ENCODE peak calls at places on chromosomes 4 and X, in nine cellular contexts. M is neural crest cell, D is nephron progenitor cell, L is ovary, C is AG09319, I is fibroblast of mammary gland, B is heart right ventricle, N is endothelial cell, T is left lung. V is an unnamed sample.

GRCh38 chr4:85081196-85081595 is 114.7 kb upstream of the WDFY3 start:
- DNase-seq in L (no peak), M (no peak), D (no peak), B (no peak), C (no peak), I (no peak), N (no peak), T (no peak), V (no peak)

GRCh38 chr4:36841583-36842326 is 402.8 kb upstream of the NWD2 start:
- DNase-seq in M (no peak), N (no peak), D (no peak), B (no peak), T (no peak), L (no peak), I (no peak), C (no peak), V (no peak)

GRCh38 chr4:108794136-108794535 is 31.3 kb upstream of the ETNPPL start:
- DNase-seq in B (no peak), D (no peak), L (no peak), N (no peak), C (no peak), T (no peak), I (no peak), M (no peak), V (no peak)

GRCh38 chr4:40980318-40980883 is 230.6 kb downstream of the NSUN7 start:
- DNase-seq in D (no peak), B (no peak), N (peak), L (no peak), T (no peak), I (no peak), M (no peak), C (no peak), V (no peak)

GRCh38 chrX:104750146-104750699 is 184.2 kb downstream of the IL1RAPL2 start:
- DNase-seq in M (no peak), N (no peak), I (peak), B (no peak), C (no peak), T (no peak), L (no peak), D (no peak), V (no peak)

GRCh38 chrX:9195199-9195880 is 161.4 kb upstream of the FAM9B start:
- DNase-seq in I (no peak), M (no peak), T (no peak), C (no peak), B (no peak), N (no peak), D (no peak), L (no peak), V (no peak)

GRCh38 chrX:107673933-107674479 is 45.7 kb downstream of the PRPS1 start:
- DNase-seq in T (peak), B (peak), M (no peak), N (no peak), L (peak), C (no peak), D (peak), I (peak), V (peak)

GRCh38 chrX:42384956-42385355 is 393.0 kb downstream of the PPP1R2C start:
- DNase-seq in T (no peak), L (no peak), C (no peak), M (no peak), B (no peak), I (no peak), D (no peak), N (no peak), V (peak)

GRCh38 chr4:171186700-171187099 is 626.5 kb upstream of the GALNTL6 start:
- DNase-seq in C (no peak), D (no peak), I (no peak), B (no peak), L (no peak), M (no peak), T (no peak), N (no peak), V (peak)

GRCh38 chr4:13289391-13289790 is 194.7 kb downstream of the RAB28 start:
- DNase-seq in M (no peak), T (no peak), B (no peak), N (no peak), C (no peak), I (peak), L (no peak), D (no peak), V (no peak)

GRCh38 chrX:110938977-110939732 is 143.5 kb upstream of the CHRDL1 start:
- DNase-seq in L (no peak), D (no peak), T (no peak), M (no peak), I (no peak), C (no peak), B (no peak), N (no peak), V (no peak)

GRCh38 chrX:38636949-38637819 is 75.8 kb downstream of the TSPAN7 start:
- DNase-seq in M (no peak), C (no peak), L (peak), T (no peak), N (no peak), I (no peak), B (no peak), D (no peak), V (no peak)

GRCh38 chr4:139692300-139693012 is 26.8 kb downstream of the MGST2 start:
- DNase-seq in B (no peak), D (no peak), C (no peak), T (no peak), L (no peak), M (no peak), N (peak), I (no peak), V (peak)

GRCh38 chrX:25034889-25035288 is 19.1 kb upstream of the ARX start:
- DNase-seq in M (no peak), B (no peak), I (peak), N (no peak), T (no peak), L (no peak), C (no peak), D (no peak), V (no peak)

GRCh38 chr4:141486375-141486997 is 149.9 kb upstream of the IL15 start:
- DNase-seq in B (no peak), M (no peak), N (no peak), C (no peak), L (no peak), T (no peak), D (no peak), I (peak), V (no peak)

GRCh38 chrX:148871422-148872152 is 371.2 kb downstream of the AFF2 start:
- DNase-seq in C (peak), D (no peak), L (no peak), I (peak), T (no peak), M (no peak), N (no peak), B (no peak), V (no peak)

GRCh38 chr4:30103455-30103854 is 616.7 kb upstream of the PCDH7 start:
- DNase-seq in B (no peak), I (peak), N (no peak), C (no peak), T (no peak), M (no peak), L (no peak), D (no peak), V (no peak)

GRCh38 chrX:55713635-55714034 is 3.9 kb upstream of the RRAGB start:
- DNase-seq in N (no peak), D (no peak), M (no peak), I (no peak), T (no peak), B (no peak), C (no peak), L (no peak), V (no peak)

GRCh38 chrX:70476166-70476933 is 31.7 kb downstream of the DLG3 start:
- DNase-seq in T (no peak), L (no peak), D (no peak), N (no peak), I (no peak), C (no peak), M (no peak), B (no peak), V (no peak)

GRCh38 chr4:184644553-184645307 is 4.5 kb downstream of the CASP3 start:
- DNase-seq in B (no peak), M (no peak), C (no peak), D (no peak), I (peak), T (no peak), L (no peak), N (no peak), V (no peak)

GRCh38 chr4:77031544-77031943 is 44.2 kb downstream of the CCNI start:
- DNase-seq in B (no peak), N (no peak), L (no peak), C (no peak), M (no peak), I (no peak), D (no peak), T (no peak), V (no peak)

GRCh38 chr4:32798471-32798870 is 2078.3 kb downstream of the PCDH7 start:
- DNase-seq in N (no peak), M (no peak), T (no peak), I (no peak), L (no peak), B (no peak), D (no peak), C (no peak), V (no peak)

GRCh38 chr4:6987566-6987920 is 55.6 kb upstream of the TADA2B start:
- DNase-seq in B (no peak), T (no peak), C (no peak), D (no peak), I (peak), N (no peak), L (no peak), M (peak), V (no peak)

GRCh38 chr4:188399834-188400233 is 260.6 kb downstream of the TRIML1 start:
- DNase-seq in B (no peak), D (no peak), N (no peak), T (no peak), I (no peak), C (no peak), M (no peak), L (no peak), V (no peak)

GRCh38 chrX:6095469-6095868 is 133.2 kb downstream of the NLGN4X start:
- DNase-seq in B (no peak), M (no peak), I (no peak), C (no peak), N (no peak), L (no peak), T (no peak), D (no peak), V (no peak)

GRCh38 chrX:21408324-21408723 is 34.1 kb downstream of the CNKSR2 start:
- DNase-seq in B (no peak), T (no peak), C (no peak), D (no peak), N (no peak), I (no peak), M (no peak), L (no peak), V (no peak)

GRCh38 chr4:53563824-53564223 is 27.5 kb downstream of the LNX1 start:
- DNase-seq in I (peak), M (no peak), L (no peak), D (no peak), N (no peak), B (no peak), T (no peak), C (no peak), V (no peak)

GRCh38 chrX:10395643-10396042 is 224.7 kb downstream of the MID1 start:
- DNase-seq in M (no peak), C (no peak), D (no peak), L (no peak), T (no peak), N (no peak), I (no peak), B (no peak), V (no peak)

GRCh38 chr4:156291317-156291716 is 337.7 kb upstream of the CTSO start:
- DNase-seq in L (no peak), C (no peak), N (no peak), I (peak), T (no peak), D (no peak), B (no peak), M (no peak), V (no peak)

GRCh38 chr4:92304636-92305035 is 870 bp downstream of the GRID2 start:
- DNase-seq in N (peak), I (no peak), L (no peak), T (no peak), C (no peak), B (no peak), M (peak), D (peak), V (no peak)

DNA sequence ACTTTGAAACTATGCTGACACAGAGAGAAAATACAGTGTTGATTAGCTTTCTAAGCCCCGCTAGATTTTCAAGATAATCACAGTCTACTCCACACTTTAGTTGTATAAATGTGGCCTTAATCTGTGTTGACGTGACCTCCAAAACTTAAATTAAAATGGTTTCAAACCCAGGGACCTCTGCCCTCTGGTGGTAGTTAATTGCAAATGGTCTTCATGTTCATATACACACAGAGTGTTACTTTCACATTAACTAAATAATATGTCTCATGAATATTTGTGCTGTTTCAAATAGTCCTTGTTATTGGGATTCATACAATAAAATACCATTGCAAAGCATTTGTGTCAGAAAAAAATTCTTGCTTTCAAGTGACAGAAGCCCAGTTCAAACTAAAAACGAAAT is 64.3 kb downstream of the TASL start:
- DNase-seq in B (no peak), I (peak), N (no peak), T (no peak), M (no peak), C (no peak), L (no peak), D (no peak), V (no peak)
- TF ChIP-seq CTCF in B (peak), I (peak), N (peak), T (peak), M (peak), C (peak), L (no peak), D (peak), V (peak)

GRCh38 chr4:151035321-151035720 is 20.2 kb upstream of the LRBA start:
- DNase-seq in D (no peak), T (no peak), M (no peak), B (no peak), L (no peak), I (no peak), N (no peak), C (no peak), V (peak)
- TF ChIP-seq CTCF in D (no peak), T (no peak), M (no peak), B (no peak), L (no peak), I (no peak), N (no peak), C (no peak), V (no peak)

GRCh38 chr4:116599859-116600258 is 485.5 kb downstream of the TRAM1L1 start:
- DNase-seq in T (peak), D (peak), I (no peak), L (peak), B (no peak), C (no peak), M (no peak), N (no peak), V (no peak)
- TF ChIP-seq CTCF in T (no peak), D (no peak), I (no peak), L (no peak), B (no peak), C (no peak), M (no peak), N (no peak), V (no peak)

GRCh38 chr4:37936889-37937498 is 23.2 kb upstream of the PTTG2 start:
- DNase-seq in D (no peak), C (no peak), T (no peak), B (peak), I (no peak), L (no peak), N (no peak), M (no peak), V (no peak)
- TF ChIP-seq CTCF in D (no peak), C (no peak), T (no peak), B (no peak), I (no peak), L (no peak), N (no peak), M (no peak), V (no peak)

GRCh38 chr4:128306992-128307581 is 19.5 kb upstream of the PGRMC2 start:
- DNase-seq in L (no peak), T (no peak), B (no peak), N (no peak), C (no peak), I (no peak), M (no peak), D (no peak), V (no peak)

GRCh38 chr4:128308986-128309385 is 21.4 kb upstream of the PGRMC2 start:
- DNase-seq in D (no peak), T (no peak), B (no peak), L (no peak), C (no peak), N (no peak), I (no peak), M (no peak), V (no peak)

GRCh38 chr4:128309585-128309984 is 22.0 kb upstream of the PGRMC2 start:
- DNase-seq in N (no peak), D (no peak), I (no peak), C (no peak), M (no peak), T (no peak), B (no peak), L (no peak), V (no peak)

GRCh38 chr4:128311659-128312392 is 24.2 kb upstream of the PGRMC2 start:
- DNase-seq in L (no peak), T (no peak), B (no peak), M (no peak), I (no peak), N (no peak), D (no peak), C (no peak), V (peak)

GRCh38 chr4:128310266-128310697 is 22.7 kb upstream of the PGRMC2 start:
- DNase-seq in B (peak), N (no peak), C (no peak), T (no peak), M (no peak), I (peak), L (peak), D (no peak), V (peak)
- TF ChIP-seq CTCF in B (no peak), N (no peak), C (peak), T (no peak), M (no peak), I (peak), L (no peak), D (no peak), V (no peak)

GRCh38 chrX:48474127-48474526 is 1.9 kb upstream of the FTSJ1 start:
- DNase-seq in T (no peak), I (peak), D (no peak), B (no peak), C (no peak), L (no peak), M (no peak), N (peak), V (peak)
- TF ChIP-seq CTCF in T (no peak), I (peak), D (no peak), B (no peak), C (peak), L (no peak), M (peak), N (no peak), V (peak)

DNA sequence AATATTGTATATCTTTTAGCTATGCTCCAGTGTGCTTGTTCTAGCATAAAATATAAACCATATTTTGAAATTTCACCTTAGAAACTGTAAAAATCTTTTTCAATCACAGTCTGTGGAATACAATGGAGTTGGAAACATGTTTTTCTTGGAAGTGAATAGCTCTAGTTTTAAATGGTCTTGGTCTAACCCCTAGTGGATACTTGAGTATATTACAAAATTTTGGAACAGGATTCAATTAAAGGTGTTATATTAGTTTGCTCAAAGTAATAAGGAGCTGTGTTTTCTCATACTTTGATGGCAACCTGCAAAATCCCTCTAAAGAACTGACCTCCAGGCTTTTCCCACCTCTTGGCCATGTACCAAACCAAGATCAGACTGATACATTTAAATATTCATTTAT is 48.2 kb downstream of the STK26 start:
- DNase-seq in D (no peak), T (no peak), L (no peak), N (no peak), M (no peak), I (peak), C (no peak), B (no peak), V (no peak)
- TF ChIP-seq CTCF in D (no peak), T (no peak), L (no peak), N (peak), M (peak), I (peak), C (peak), B (peak), V (no peak)

GRCh38 chr4:113882668-113883067 is 96.8 kb downstream of the ARSJ start:
- DNase-seq in I (peak), T (no peak), D (no peak), B (no peak), C (peak), N (no peak), L (no peak), M (no peak), V (no peak)

GRCh38 chr4:113881256-113881655 is 98.2 kb downstream of the ARSJ start:
- DNase-seq in C (no peak), D (no peak), M (no peak), N (no peak), T (no peak), I (peak), B (no peak), L (no peak), V (no peak)

GRCh38 chr4:113874480-113874879 is 105.0 kb downstream of the ARSJ start:
- DNase-seq in B (no peak), N (no peak), I (no peak), T (no peak), D (no peak), M (no peak), C (no peak), L (no peak), V (no peak)

GRCh38 chr4:113880240-113881028 is 99.0 kb downstream of the ARSJ start:
- DNase-seq in N (no peak), L (no peak), T (no peak), I (no peak), B (no peak), M (no peak), D (no peak), C (no peak), V (no peak)

DNA sequence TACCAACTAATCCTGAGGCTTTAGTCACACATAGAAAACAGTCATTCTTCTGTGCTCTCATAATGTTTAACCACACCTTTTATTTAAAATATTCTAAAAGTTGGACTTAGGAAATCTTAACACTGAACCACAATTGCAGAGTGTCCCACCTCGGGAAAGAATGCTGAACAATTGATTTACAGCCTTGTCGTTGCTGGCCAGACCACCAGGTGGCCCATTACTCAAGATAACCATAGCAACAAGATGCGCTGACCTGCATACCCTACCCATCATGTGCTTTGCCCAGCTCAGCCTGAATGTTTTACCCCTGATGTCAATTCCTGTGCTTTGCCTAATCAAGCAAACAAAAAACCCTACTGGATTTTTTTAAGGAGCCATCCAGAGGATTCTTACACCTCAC is 100.7 kb downstream of the ARSJ start:
- DNase-seq in T (no peak), B (no peak), D (peak), M (peak), I (peak), C (no peak), L (no peak), N (peak), V (peak)
- TF ChIP-seq CTCF in T (no peak), B (peak), D (peak), M (peak), I (peak), C (peak), L (no peak), N (peak), V (peak)

V was measured in Calu3.